ENCODE peak calls at places on chromosomes 4 and X, in eight cellular contexts. One of them, this sample, is unnamed.

GRCh38 chr4:77819836-77820679 is 890 bp upstream of the CNOT6L start:
- DNase-seq in HAP-1: peak; percentile 94
- DNase-seq in dorsolateral prefrontal cortex: peak; percentile 96
- DNase-seq in SW480: peak; percentile 74
- DNase-seq in cardiac fibroblast: peak; percentile 82
- DNase-seq in HCEC 1CT: peak; percentile 65
- DNase-seq in central memory CD8-positive, alpha-beta T cell: peak; percentile 95
- DNase-seq in mucosa of descending colon: peak; percentile 96
- DNase-seq in this sample: peak; percentile 96

GRCh38 chr4:87530868-87531267 is 1.7 kb upstream of the SPARCL1 start:
- DNase-seq in central memory CD8-positive, alpha-beta T cell: no peak
- DNase-seq in mucosa of descending colon: peak; percentile 48
- DNase-seq in SW480: no peak
- DNase-seq in HAP-1: no peak
- DNase-seq in HCEC 1CT: peak; percentile 18
- DNase-seq in cardiac fibroblast: peak; percentile 84
- DNase-seq in dorsolateral prefrontal cortex: peak; percentile 41
- DNase-seq in this sample: peak; percentile 37

GRCh38 chrX:8738588-8739189 is 6.8 kb upstream of the ANOS1 start:
- DNase-seq in SW480: peak; percentile 29
- DNase-seq in cardiac fibroblast: peak; percentile 49
- DNase-seq in dorsolateral prefrontal cortex: no peak
- DNase-seq in mucosa of descending colon: peak; percentile 56
- DNase-seq in HCEC 1CT: no peak
- DNase-seq in HAP-1: peak; percentile 50
- DNase-seq in central memory CD8-positive, alpha-beta T cell: no peak
- DNase-seq in this sample: peak; percentile 68

GRCh38 chr4:174120446-174121142 is 162.9 kb downstream of the FBXO8 start:
- DNase-seq in mucosa of descending colon: peak; percentile 51
- DNase-seq in HAP-1: peak; percentile 69
- DNase-seq in dorsolateral prefrontal cortex: peak; percentile 7
- DNase-seq in cardiac fibroblast: peak; percentile 88
- DNase-seq in central memory CD8-positive, alpha-beta T cell: no peak
- DNase-seq in SW480: peak; percentile 60
- DNase-seq in HCEC 1CT: peak; percentile 65
- DNase-seq in this sample: peak; percentile 48

GRCh38 chr4:7964890-7965662 is 25.4 kb upstream of the AFAP1 start:
- DNase-seq in HAP-1: no peak
- DNase-seq in dorsolateral prefrontal cortex: no peak
- DNase-seq in HCEC 1CT: no peak
- DNase-seq in SW480: no peak
- DNase-seq in mucosa of descending colon: no peak
- DNase-seq in central memory CD8-positive, alpha-beta T cell: peak; percentile 69
- DNase-seq in cardiac fibroblast: peak; percentile 81
- DNase-seq in this sample: no peak

GRCh38 chr4:150139297-150139696 is 61.1 kb downstream of the DCLK2 start:
- DNase-seq in HAP-1: no peak
- DNase-seq in HCEC 1CT: no peak
- DNase-seq in dorsolateral prefrontal cortex: no peak
- DNase-seq in cardiac fibroblast: no peak
- DNase-seq in SW480: peak; percentile 29
- DNase-seq in mucosa of descending colon: no peak
- DNase-seq in central memory CD8-positive, alpha-beta T cell: no peak
- DNase-seq in this sample: no peak

GRCh38 chr4:118076958-118077766 is 42.9 kb downstream of the NDST3 start:
- DNase-seq in HAP-1: peak; percentile 73
- DNase-seq in dorsolateral prefrontal cortex: no peak
- DNase-seq in SW480: peak; percentile 0
- DNase-seq in mucosa of descending colon: peak; percentile 40
- DNase-seq in HCEC 1CT: peak; percentile 25
- DNase-seq in cardiac fibroblast: peak; percentile 9
- DNase-seq in central memory CD8-positive, alpha-beta T cell: no peak
- DNase-seq in this sample: no peak

GRCh38 chr4:35461931-35462659 is 782.2 kb downstream of the ARAP2 start:
- DNase-seq in central memory CD8-positive, alpha-beta T cell: no peak
- DNase-seq in mucosa of descending colon: no peak
- DNase-seq in cardiac fibroblast: no peak
- DNase-seq in SW480: no peak
- DNase-seq in HCEC 1CT: no peak
- DNase-seq in dorsolateral prefrontal cortex: no peak
- DNase-seq in HAP-1: peak; percentile 11
- DNase-seq in this sample: no peak

GRCh38 chr4:142365386-142365785 is 480.7 kb downstream of the INPP4B start:
- DNase-seq in mucosa of descending colon: no peak
- DNase-seq in dorsolateral prefrontal cortex: no peak
- DNase-seq in central memory CD8-positive, alpha-beta T cell: no peak
- DNase-seq in HAP-1: no peak
- DNase-seq in HCEC 1CT: no peak
- DNase-seq in SW480: no peak
- DNase-seq in cardiac fibroblast: no peak
- DNase-seq in this sample: no peak

This sample was measured in midbrain.